ENCODE peak calls at places on chromosomes 11 and 22, in nine cellular contexts. T is sigmoid colon, W is hepatocyte, F is heart left ventricle, B is testis, I is lung, K is tibial artery, V is spleen, Z is colonic mucosa. H is an unnamed sample.

GRCh38 chr11:16097543-16097942 is 258.8 kb downstream of the SOX6 start:
- DNase-seq in I (no peak), T (no peak), B (no peak), V (no peak), W (no peak), F (no peak), Z (peak; percentile 37), K (no peak), H (no peak)

GRCh38 chr11:107785401-107785800 is 73.2 kb downstream of the SLC35F2 start:
- DNase-seq in W (no peak), Z (no peak), V (no peak), K (no peak), I (no peak), T (no peak), B (no peak), F (no peak), H (no peak)

GRCh38 chr22:29509298-29509697 is 29.3 kb downstream of the NEFH start:
- DNase-seq in W (no peak), I (no peak), V (peak; percentile 21), T (no peak), Z (no peak), F (no peak), B (no peak), K (no peak), H (no peak)

GRCh38 chr22:40407831-40408717 is 37.7 kb downstream of the SGSM3 start:
- DNase-seq in V (peak; percentile 75), W (no peak), I (no peak), K (no peak), F (no peak), Z (no peak), T (no peak), B (no peak), H (no peak)

GRCh38 chr11:111633248-111633647 is 31.0 kb downstream of the SIK2 start:
- DNase-seq in B (no peak), K (no peak), F (no peak), Z (no peak), V (no peak), W (peak; percentile 8), I (no peak), T (no peak), H (no peak)

GRCh38 chr11:62816567-62816966 is 11.3 kb upstream of the NXF1 start:
- DNase-seq in Z (no peak), F (no peak), B (no peak), K (no peak), T (no peak), V (no peak), W (no peak), I (no peak), H (no peak)

GRCh38 chr22:20919718-20920117 is 2.5 kb downstream of the CRKL start:
- DNase-seq in W (no peak), V (no peak), F (no peak), Z (no peak), B (no peak), K (no peak), T (no peak), I (no peak), H (no peak)

GRCh38 chr11:117584056-117584830 is 212.8 kb downstream of the DSCAML1 start:
- DNase-seq in V (no peak), K (peak; percentile 47), B (no peak), Z (no peak), W (no peak), F (no peak), I (no peak), T (peak; percentile 38), H (no peak)

GRCh38 chr11:122155765-122156527 is 39.9 kb upstream of the BLID start:
- DNase-seq in Z (no peak), V (no peak), K (no peak), F (no peak), T (no peak), W (no peak), I (no peak), B (no peak), H (no peak)

GRCh38 chr11:7486731-7487130 is 1.4 kb downstream of the OLFML1 start:
- DNase-seq in B (peak; percentile 33), F (no peak), V (no peak), T (no peak), K (no peak), I (no peak), Z (no peak), W (peak; percentile 24), H (no peak)

GRCh38 chr11:64533501-64533900 is 57.5 kb upstream of the SLC22A12 start:
- DNase-seq in W (no peak), Z (no peak), K (peak; percentile 15), B (no peak), I (no peak), T (no peak), F (no peak), V (peak; percentile 3), H (no peak)

GRCh38 chr11:111922803-111923202 is 4.1 kb downstream of the C11orf52 start:
- DNase-seq in W (no peak), B (peak; percentile 80), K (no peak), I (peak; percentile 78), T (peak; percentile 87), F (no peak), V (no peak), Z (peak; percentile 51), H (no peak)

GRCh38 chr11:61357233-61357893 is 4.3 kb downstream of the CYB561A3 start:
- DNase-seq in F (no peak), T (no peak), W (no peak), I (no peak), V (peak; percentile 86), B (no peak), Z (no peak), K (no peak), H (no peak)

GRCh38 chr11:61356701-61357100 is 5.0 kb downstream of the CYB561A3 start:
- DNase-seq in T (no peak), Z (no peak), V (peak; percentile 88), I (no peak), B (no peak), F (no peak), W (no peak), K (no peak), H (no peak)

GRCh38 chr11:61359541-61359940 is 2.1 kb downstream of the CYB561A3 start:
- DNase-seq in T (no peak), F (no peak), Z (peak; percentile 69), V (no peak), B (no peak), W (peak; percentile 65), I (no peak), K (no peak), H (no peak)

GRCh38 chr11:61358566-61358965 is 3.1 kb downstream of the CYB561A3 start:
- DNase-seq in W (no peak), F (no peak), T (no peak), K (no peak), I (no peak), V (no peak), B (no peak), Z (no peak), H (no peak)

DNA sequence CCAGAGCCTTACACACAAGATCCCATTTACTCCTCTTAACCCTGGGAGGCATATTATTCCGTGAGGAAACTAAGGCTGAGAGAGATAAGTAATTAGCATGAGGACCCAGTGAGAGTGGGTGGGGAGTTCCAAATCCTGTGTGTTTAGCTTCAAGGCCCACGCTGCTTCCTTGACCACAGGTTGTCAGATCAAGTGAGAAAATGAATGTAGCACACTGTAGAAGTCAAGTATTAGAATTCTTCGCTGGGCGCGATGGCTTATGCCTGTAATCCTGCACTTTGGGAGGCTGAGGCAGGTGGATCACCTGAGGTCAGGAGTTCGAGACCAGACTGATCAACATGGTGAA is 3.8 kb downstream of the CYB561A3 start:
- DNase-seq in B (no peak), Z (no peak), I (no peak), F (no peak), T (no peak), V (no peak), K (no peak), W (no peak), H (no peak)
- H3K4me1 ChIP-seq in B (peaks cover 5% of the 10 kb centered on the region), Z (peaks cover 7% of the 10 kb centered on the region), I (peaks cover 3% of the 10 kb centered on the region), F (peaks cover 6% of the 10 kb centered on the region), T (peaks cover 21% of the 10 kb centered on the region), V (peaks cover 82% of the 10 kb centered on the region), K (no peaks in the 10 kb centered on the region), W (peaks cover 2% of the 10 kb centered on the region), H (peaks cover 13% of the 10 kb centered on the region)

GRCh38 chr11:106271126-106271525 is 193.7 kb downstream of the AASDHPPT start:
- DNase-seq in T (no peak), I (no peak), V (no peak), F (no peak), W (no peak), Z (no peak), K (no peak), B (no peak), H (no peak)
- H3K4me3 ChIP-seq in T (no peak overlapping the region), I (no peak overlapping the region), V (no peak overlapping the region), F (no peak overlapping the region), W (no peak overlapping the region), Z (no peak overlapping the region), K (no peak overlapping the region), B (no peak overlapping the region), H (no peak overlapping the region)

GRCh38 chr11:27282141-27282590 is 80.8 kb downstream of the CCDC34 start:
- DNase-seq in V (no peak), W (no peak), I (peak; percentile 33), K (peak; percentile 82), Z (no peak), F (peak; percentile 72), B (peak; percentile 43), T (no peak), H (peak; percentile 30)

GRCh38 chr11:27281740-27282139 is 81.3 kb downstream of the CCDC34 start:
- DNase-seq in Z (no peak), V (no peak), B (no peak), T (no peak), K (no peak), I (no peak), W (no peak), F (no peak), H (no peak)

GRCh38 chr11:27282806-27283205 is 80.2 kb downstream of the CCDC34 start:
- DNase-seq in B (no peak), T (no peak), I (no peak), W (no peak), F (no peak), V (no peak), K (no peak), Z (no peak), H (no peak)

GRCh38 chr11:27280131-27280530 is 82.9 kb downstream of the CCDC34 start:
- DNase-seq in B (no peak), T (no peak), W (no peak), I (no peak), Z (no peak), K (no peak), V (no peak), F (no peak), H (no peak)

GRCh38 chr11:27281276-27281675 is 81.7 kb downstream of the CCDC34 start:
- DNase-seq in Z (no peak), W (no peak), K (no peak), I (no peak), F (no peak), T (no peak), V (no peak), B (no peak), H (no peak)
- TF ChIP-seq CTCF in Z (no peak), W (no peak), K (no peak), I (no peak), F (no peak), T (no peak), V (no peak), B (no peak), H (no peak)

DNA sequence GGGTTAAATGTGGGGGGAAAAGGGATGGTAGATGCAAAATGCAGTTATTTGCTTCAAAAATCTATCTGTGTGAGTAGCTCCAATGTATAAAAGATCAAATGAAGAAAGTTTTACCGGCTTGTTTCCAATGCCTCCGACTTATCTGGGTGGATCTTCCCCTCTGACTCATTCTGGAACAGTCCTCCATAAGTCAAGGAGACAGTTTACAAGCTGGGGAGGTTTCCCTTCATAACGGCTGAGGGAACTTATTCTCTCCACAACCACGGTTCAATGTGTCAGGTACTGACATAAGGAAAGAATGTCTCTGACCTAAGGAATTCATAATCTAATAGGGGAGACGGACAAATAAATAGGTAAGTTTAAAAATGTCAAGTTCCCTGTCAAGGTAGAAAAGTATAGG is 49.7 kb upstream of the BIRC3 start:
- DNase-seq in Z (peak; percentile 50), B (no peak), K (no peak), F (no peak), V (no peak), I (no peak), W (peak; percentile 51), T (no peak), H (no peak)
- H3K4me1 ChIP-seq in Z (no peaks in the 10 kb centered on the region), B (peaks cover 6% of the 10 kb centered on the region), K (peaks cover 4% of the 10 kb centered on the region), F (peaks cover 5% of the 10 kb centered on the region), V (peaks cover 12% of the 10 kb centered on the region), I (peaks cover 4% of the 10 kb centered on the region), W (peaks cover 18% of the 10 kb centered on the region), T (peaks cover 11% of the 10 kb centered on the region), H (peaks cover 10% of the 10 kb centered on the region)

H was measured in psoas muscle.